ENCODE peak calls at places on chromosomes 11 and 22, in six cellular contexts. One of them, this sample, is unnamed. For H3K4me1, the result is how much of the 10 kb centered on the place peaks cover.

GRCh38 chr22:34866501-34867171 is 199.3 kb upstream of the ISX start:
- DNase-seq in tibial artery: no peak
- DNase-seq in mammary epithelial cell: peak
- DNase-seq in MM.1S: no peak
- DNase-seq in neuronal stem cell: no peak
- DNase-seq in kidney: no peak
- DNase-seq in this sample: no peak

GRCh38 chr11:108958446-108959123 is 293.7 kb downstream of the DDX10 start:
- DNase-seq in tibial artery: no peak
- DNase-seq in mammary epithelial cell: peak
- DNase-seq in MM.1S: peak
- DNase-seq in neuronal stem cell: no peak
- DNase-seq in kidney: no peak
- DNase-seq in this sample: no peak

GRCh38 chr11:441418-442274 is at the start of gene ANO9:
- DNase-seq in tibial artery: no peak
- DNase-seq in mammary epithelial cell: peak
- DNase-seq in MM.1S: peak
- DNase-seq in neuronal stem cell: no peak
- DNase-seq in kidney: peak
- DNase-seq in this sample: peak

GRCh38 chr22:17518379-17518778 is 44.9 kb upstream of the SLC25A18 start:
- DNase-seq in tibial artery: no peak
- DNase-seq in mammary epithelial cell: no peak
- DNase-seq in MM.1S: no peak
- DNase-seq in neuronal stem cell: no peak
- DNase-seq in kidney: no peak
- DNase-seq in this sample: no peak

GRCh38 chr11:14042686-14043440 is 80.3 kb downstream of the SPON1 start:
- DNase-seq in tibial artery: no peak
- DNase-seq in mammary epithelial cell: no peak
- DNase-seq in MM.1S: no peak
- DNase-seq in neuronal stem cell: no peak
- DNase-seq in kidney: no peak
- DNase-seq in this sample: no peak

GRCh38 chr22:29385748-29386147 is 2.6 kb downstream of the AP1B1 start:
- DNase-seq in tibial artery: peak
- DNase-seq in mammary epithelial cell: no peak
- DNase-seq in MM.1S: peak
- DNase-seq in neuronal stem cell: no peak
- DNase-seq in kidney: no peak
- DNase-seq in this sample: no peak

GRCh38 chr11:113553235-113553634 is 78.0 kb upstream of the DRD2 start:
- DNase-seq in tibial artery: peak
- DNase-seq in mammary epithelial cell: peak
- DNase-seq in MM.1S: no peak
- DNase-seq in neuronal stem cell: peak
- DNase-seq in kidney: no peak
- DNase-seq in this sample: no peak

GRCh38 chr11:132744771-132745170 is 787.5 kb downstream of the OPCML start:
- DNase-seq in tibial artery: no peak
- DNase-seq in mammary epithelial cell: no peak
- DNase-seq in MM.1S: no peak
- DNase-seq in neuronal stem cell: no peak
- DNase-seq in kidney: no peak
- DNase-seq in this sample: no peak

GRCh38 chr11:131877246-131877645 is 506.8 kb downstream of the NTM start:
- DNase-seq in tibial artery: no peak
- DNase-seq in mammary epithelial cell: no peak
- DNase-seq in MM.1S: no peak
- DNase-seq in neuronal stem cell: no peak
- DNase-seq in kidney: no peak
- DNase-seq in this sample: no peak

GRCh38 chr11:126592496-126593410 is 237.3 kb downstream of the ST3GAL4 start:
- DNase-seq in tibial artery: no peak
- DNase-seq in mammary epithelial cell: peak
- DNase-seq in MM.1S: no peak
- DNase-seq in neuronal stem cell: no peak
- DNase-seq in kidney: no peak
- DNase-seq in this sample: no peak

GRCh38 chr11:16604784-16605439 is 133.5 kb upstream of the C11orf58 start:
- DNase-seq in tibial artery: peak
- DNase-seq in mammary epithelial cell: peak
- DNase-seq in MM.1S: peak
- DNase-seq in neuronal stem cell: peak
- DNase-seq in kidney: peak
- DNase-seq in this sample: peak

GRCh38 chr11:135062994-135063393 is 651.0 kb upstream of the B3GAT1 start:
- DNase-seq in tibial artery: no peak
- DNase-seq in mammary epithelial cell: no peak
- DNase-seq in MM.1S: no peak
- DNase-seq in neuronal stem cell: no peak
- DNase-seq in kidney: no peak
- DNase-seq in this sample: no peak

GRCh38 chr22:25749420-25750169 is 7.6 kb downstream of the MYO18B start:
- DNase-seq in tibial artery: no peak
- DNase-seq in mammary epithelial cell: no peak
- DNase-seq in MM.1S: no peak
- DNase-seq in neuronal stem cell: no peak
- DNase-seq in kidney: no peak
- DNase-seq in this sample: peak

GRCh38 chr11:70496591-70497535 is 98.5 kb downstream of the CTTN start:
- DNase-seq in tibial artery: no peak
- DNase-seq in mammary epithelial cell: no peak
- DNase-seq in MM.1S: no peak
- DNase-seq in neuronal stem cell: no peak
- DNase-seq in kidney: peak
- DNase-seq in this sample: no peak

GRCh38 chr11:122020902-122021301 is 95.1 kb downstream of the BLID start:
- DNase-seq in tibial artery: no peak
- DNase-seq in mammary epithelial cell: no peak
- DNase-seq in MM.1S: no peak
- DNase-seq in neuronal stem cell: no peak
- DNase-seq in kidney: no peak
- DNase-seq in this sample: no peak

GRCh38 chr11:117610045-117610444 is 187.0 kb downstream of the DSCAML1 start:
- DNase-seq in tibial artery: no peak
- DNase-seq in mammary epithelial cell: peak
- DNase-seq in MM.1S: peak
- DNase-seq in neuronal stem cell: no peak
- DNase-seq in kidney: no peak
- DNase-seq in this sample: no peak
- H3K27ac ChIP-seq in tibial artery: no peak
- H3K27ac ChIP-seq in mammary epithelial cell: no peak
- H3K27ac ChIP-seq in MM.1S: no peak
- H3K27ac ChIP-seq in neuronal stem cell: no peak
- H3K27ac ChIP-seq in kidney: no peak
- H3K27ac ChIP-seq in this sample: no peak

DNA sequence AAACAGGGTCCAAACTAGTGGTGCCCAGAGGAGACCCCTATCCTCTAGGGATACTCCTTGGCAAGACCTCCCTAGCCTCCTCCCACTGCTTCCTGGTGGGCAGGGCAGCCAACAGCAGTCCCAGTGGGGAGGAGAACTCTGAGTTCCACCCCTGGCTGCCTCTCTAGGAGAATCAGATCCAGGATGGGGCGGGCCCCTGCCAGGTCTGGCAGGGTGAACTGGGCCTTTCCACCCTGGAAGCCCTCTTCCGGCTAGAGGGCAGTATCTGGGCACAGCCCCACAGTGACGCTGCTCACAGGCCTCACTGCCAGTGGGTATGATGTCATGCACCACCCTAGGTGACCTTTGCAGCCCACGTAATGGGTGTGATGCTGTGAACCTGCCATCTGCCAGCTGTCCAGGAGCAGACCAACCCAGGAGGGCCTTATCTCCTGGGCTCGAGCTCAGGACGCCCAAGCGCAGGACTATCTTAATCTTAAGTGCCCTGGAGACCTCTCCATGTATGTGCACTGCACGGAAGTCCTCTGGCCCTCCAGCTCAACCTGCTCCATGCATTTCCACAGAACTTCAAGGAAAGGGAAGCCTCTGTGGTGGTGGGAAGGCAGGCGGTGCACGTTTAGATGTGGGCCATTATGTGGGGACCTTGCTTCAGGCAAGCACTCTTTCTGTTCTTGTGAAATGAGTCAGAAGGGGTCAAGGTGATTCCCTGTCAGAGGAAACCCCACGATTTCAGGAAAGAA is 31.8 kb upstream of the FCHSD2 start:
- DNase-seq in tibial artery: peak
- DNase-seq in mammary epithelial cell: no peak
- DNase-seq in MM.1S: no peak
- DNase-seq in neuronal stem cell: no peak
- DNase-seq in kidney: peak
- DNase-seq in this sample: no peak
- H3K4me1 ChIP-seq in tibial artery: half or more
- H3K4me1 ChIP-seq in mammary epithelial cell: under half
- H3K4me1 ChIP-seq in MM.1S: under half
- H3K4me1 ChIP-seq in neuronal stem cell: under half
- H3K4me1 ChIP-seq in kidney: under half
- H3K4me1 ChIP-seq in this sample: under half

GRCh38 chr22:20055654-20056053 is 24.4 kb upstream of the DGCR8 start:
- DNase-seq in tibial artery: no peak
- DNase-seq in mammary epithelial cell: no peak
- DNase-seq in MM.1S: no peak
- DNase-seq in neuronal stem cell: no peak
- DNase-seq in kidney: no peak
- DNase-seq in this sample: no peak
- H3K27ac ChIP-seq in tibial artery: no peak
- H3K27ac ChIP-seq in mammary epithelial cell: no peak
- H3K27ac ChIP-seq in MM.1S: no peak
- H3K27ac ChIP-seq in neuronal stem cell: no peak
- H3K27ac ChIP-seq in kidney: no peak
- H3K27ac ChIP-seq in this sample: no peak

GRCh38 chr11:46347637-46348311 is 511 bp downstream of the DGKZ start:
- DNase-seq in tibial artery: no peak
- DNase-seq in mammary epithelial cell: no peak
- DNase-seq in MM.1S: no peak
- DNase-seq in neuronal stem cell: no peak
- DNase-seq in kidney: peak
- DNase-seq in this sample: no peak

GRCh38 chr11:46348986-46349401 is 1.7 kb downstream of the DGKZ start:
- DNase-seq in tibial artery: no peak
- DNase-seq in mammary epithelial cell: no peak
- DNase-seq in MM.1S: peak
- DNase-seq in neuronal stem cell: no peak
- DNase-seq in kidney: no peak
- DNase-seq in this sample: peak

GRCh38 chr11:46350695-46351094 is 3.4 kb downstream of the DGKZ start:
- DNase-seq in tibial artery: no peak
- DNase-seq in mammary epithelial cell: no peak
- DNase-seq in MM.1S: no peak
- DNase-seq in neuronal stem cell: no peak
- DNase-seq in kidney: no peak
- DNase-seq in this sample: no peak

GRCh38 chr11:46346886-46347636 is at the start of gene DGKZ:
- DNase-seq in tibial artery: peak
- DNase-seq in mammary epithelial cell: peak
- DNase-seq in MM.1S: peak
- DNase-seq in neuronal stem cell: peak
- DNase-seq in kidney: peak
- DNase-seq in this sample: peak

DNA sequence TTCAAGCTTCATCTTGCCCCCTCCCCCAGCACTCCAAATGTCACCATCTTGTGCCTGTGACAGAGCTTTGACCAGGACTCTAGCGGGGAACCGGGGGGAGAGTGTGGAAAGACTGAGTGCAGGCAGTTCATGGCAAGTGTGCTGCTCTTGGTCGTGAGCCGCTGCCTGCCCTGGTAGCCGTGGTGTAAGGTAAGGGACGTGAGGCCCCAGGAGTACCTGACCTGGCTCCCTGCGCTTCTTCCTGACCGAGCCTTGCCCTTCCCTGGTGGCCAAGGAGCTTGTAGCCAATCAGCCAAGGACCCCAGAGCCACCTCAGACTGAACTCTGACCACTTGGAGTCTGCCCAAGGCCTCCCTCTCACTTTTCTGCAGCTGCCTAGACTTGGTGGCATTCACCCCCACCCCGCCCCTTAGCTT is 1.3 kb downstream of the DGKZ start:
- DNase-seq in tibial artery: no peak
- DNase-seq in mammary epithelial cell: no peak
- DNase-seq in MM.1S: no peak
- DNase-seq in neuronal stem cell: no peak
- DNase-seq in kidney: no peak
- DNase-seq in this sample: no peak
- H3K4me1 ChIP-seq in tibial artery: under half
- H3K4me1 ChIP-seq in mammary epithelial cell: half or more
- H3K4me1 ChIP-seq in MM.1S: under half
- H3K4me1 ChIP-seq in neuronal stem cell: under half
- H3K4me1 ChIP-seq in kidney: under half
- H3K4me1 ChIP-seq in this sample: half or more

DNA sequence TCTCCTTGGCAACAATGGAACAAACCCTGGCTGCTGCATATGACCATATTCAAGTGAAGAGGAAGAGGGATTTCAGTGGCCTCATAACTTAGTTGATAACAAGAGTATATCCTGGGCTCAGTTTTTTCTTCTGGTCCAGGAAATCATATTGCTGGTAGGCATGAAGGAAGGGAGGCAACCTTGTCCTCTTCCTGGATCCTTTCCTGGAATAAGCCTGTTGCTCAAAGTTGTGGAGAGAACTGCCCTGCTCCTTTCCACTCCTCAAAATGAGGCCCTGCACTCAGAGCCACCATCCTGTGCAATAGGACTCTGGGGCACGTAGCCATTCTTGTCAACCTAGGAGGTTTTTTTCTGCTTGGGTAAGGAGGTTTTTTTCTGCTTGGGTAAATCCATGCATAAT is 128.7 kb upstream of the PITPNB start:
- DNase-seq in tibial artery: no peak
- DNase-seq in mammary epithelial cell: no peak
- DNase-seq in MM.1S: no peak
- DNase-seq in neuronal stem cell: no peak
- DNase-seq in kidney: no peak
- DNase-seq in this sample: no peak
- H3K27ac ChIP-seq in tibial artery: no peak
- H3K27ac ChIP-seq in mammary epithelial cell: no peak
- H3K27ac ChIP-seq in MM.1S: no peak
- H3K27ac ChIP-seq in neuronal stem cell: no peak
- H3K27ac ChIP-seq in kidney: no peak
- H3K27ac ChIP-seq in this sample: no peak

This sample was measured in naive thymus-derived CD4-positive, alpha-beta T cell.